ENCODE peak calls at places on chromosomes 4 and X, in nine cellular contexts. O, E, W, P, F, J, S, V and G are unnamed samples.

GRCh38 chr4:100828986-100829685 is 311.3 kb upstream of the EMCN start:
- DNase-seq in O (no peak), E (no peak), W (peak; percentile 46), P (peak; percentile 53), F (peak; percentile 68), J (peak; percentile 36), S (no peak), V (peak; percentile 51), G (peak; percentile 13)

GRCh38 chr4:53477038-53477565 is 99.7 kb downstream of the FIP1L1 start:
- DNase-seq in O (no peak), E (no peak), W (no peak), P (no peak), F (peak; percentile 85), J (peak; percentile 36), S (no peak), V (peak; percentile 62), G (no peak)

GRCh38 chr4:93370256-93370655 is 458.3 kb upstream of the ATOH1 start:
- DNase-seq in O (no peak), E (no peak), W (no peak), P (no peak), F (no peak), J (no peak), S (no peak), V (no peak), G (no peak)

GRCh38 chrX:109360301-109360700 is 121.6 kb downstream of the GUCY2F start:
- DNase-seq in O (no peak), E (no peak), W (no peak), P (no peak), F (peak; percentile 64), J (no peak), S (no peak), V (no peak), G (peak; percentile 5)

GRCh38 chr4:83599183-83599582 is 63.3 kb downstream of the GPAT3 start:
- DNase-seq in O (no peak), E (no peak), W (peak; percentile 53), P (peak; percentile 59), F (peak; percentile 72), J (peak; percentile 3), S (no peak), V (peak; percentile 54), G (peak; percentile 49)

GRCh38 chr4:7759221-7759620 is 180.4 kb downstream of the AFAP1 start:
- DNase-seq in O (no peak), E (no peak), W (no peak), P (no peak), F (no peak), J (no peak), S (no peak), V (no peak), G (no peak)

GRCh38 chr4:56671860-56672259 is 9.2 kb downstream of the HOPX start:
- DNase-seq in O (no peak), E (no peak), W (peak; percentile 47), P (peak; percentile 76), F (peak; percentile 81), J (no peak), S (no peak), V (no peak), G (no peak)

GRCh38 chrX:40281341-40282005 is 183.7 kb upstream of the BCOR start:
- DNase-seq in O (no peak), E (no peak), W (no peak), P (no peak), F (no peak), J (no peak), S (no peak), V (no peak), G (no peak)

GRCh38 chr4:180717451-180717850 is 1525.8 kb upstream of the TENM3 start:
- DNase-seq in O (no peak), E (no peak), W (no peak), P (no peak), F (no peak), J (no peak), S (no peak), V (no peak), G (no peak)

DNA sequence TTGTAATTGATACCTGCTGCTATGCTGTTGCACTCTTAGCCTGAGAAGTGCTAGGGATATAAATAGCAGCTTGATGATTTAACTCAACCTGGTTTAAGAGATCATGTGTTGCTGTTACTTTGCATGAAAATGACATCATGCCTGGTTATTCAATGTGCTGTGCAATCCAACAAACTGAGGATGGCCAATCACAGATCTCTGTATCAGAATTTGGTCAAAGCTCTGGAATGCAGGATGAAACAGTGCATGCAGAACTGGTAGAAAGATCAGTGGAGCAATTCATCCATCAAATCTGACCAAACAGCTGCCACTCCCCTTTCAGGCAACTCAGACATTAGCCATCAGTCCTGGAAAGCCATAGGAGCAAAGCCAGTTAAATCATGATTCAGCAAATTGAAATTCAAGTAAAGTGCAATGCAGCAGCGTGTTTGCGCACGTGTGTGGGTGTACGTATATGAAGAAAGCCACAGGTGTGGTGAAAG is 160.3 kb upstream of the RASGEF1B start:
- DNase-seq in O (no peak), E (no peak), W (peak; percentile 68), P (peak; percentile 93), F (peak; percentile 100), J (peak; percentile 79), S (no peak), V (peak; percentile 81), G (peak; percentile 67)
- H3K4me3 ChIP-seq in O (no peak overlapping the region), E (no peak overlapping the region), W (no peak overlapping the region), P (no peak overlapping the region), F (no peak overlapping the region), J (no peak overlapping the region), S (no peak overlapping the region), V (no peak overlapping the region), G (no peak overlapping the region)

GRCh38 chrX:1853447-1853846 is 238.6 kb downstream of the ASMT start:
- DNase-seq in O (no peak), E (no peak), W (no peak), P (no peak), F (no peak), J (no peak), S (no peak), V (no peak), G (no peak)
- TF ChIP-seq CTCF in O (no peak), E (no peak), W (no peak), P (no peak), F (no peak), J (no peak), S (no peak), V (no peak), G (no peak)

GRCh38 chrX:101685923-101686322 is 26.3 kb upstream of the ARMCX2 start:
- DNase-seq in O (no peak), E (no peak), W (no peak), P (no peak), F (no peak), J (peak; percentile 1), S (no peak), V (no peak), G (peak; percentile 3)

GRCh38 chrX:101686574-101686973 is 26.9 kb upstream of the ARMCX2 start:
- DNase-seq in O (no peak), E (no peak), W (no peak), P (no peak), F (no peak), J (no peak), S (no peak), V (no peak), G (no peak)

GRCh38 chrX:101677028-101677427 is 17.4 kb upstream of the ARMCX2 start:
- DNase-seq in O (no peak), E (no peak), W (no peak), P (no peak), F (no peak), J (no peak), S (no peak), V (no peak), G (no peak)

DNA sequence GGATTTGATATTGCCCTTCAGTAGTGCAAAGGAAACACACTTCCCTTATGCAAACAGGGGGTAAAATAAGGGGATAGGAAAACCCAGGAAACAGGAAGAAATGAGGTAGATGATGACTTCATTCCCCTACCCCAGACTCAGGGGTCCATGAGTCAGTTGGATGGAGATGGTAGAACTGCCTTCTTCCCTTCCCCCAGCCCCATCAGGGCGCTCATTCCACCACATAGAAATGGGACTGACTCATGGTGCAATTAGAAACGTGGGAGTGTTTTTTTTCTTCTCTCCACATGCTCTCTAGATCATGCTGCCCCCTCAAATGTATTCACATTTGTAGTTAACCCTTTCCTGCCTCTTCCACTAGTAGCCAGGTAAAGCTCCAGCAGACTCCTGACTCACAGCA is 23.1 kb upstream of the ARMCX2 start:
- DNase-seq in O (no peak), E (no peak), W (peak; percentile 0), P (peak; percentile 47), F (no peak), J (peak; percentile 17), S (no peak), V (no peak), G (peak; percentile 61)
- H3K4me3 ChIP-seq in O (no peak overlapping the region), E (no peak overlapping the region), W (no peak overlapping the region), P (no peak overlapping the region), F (no peak overlapping the region), J (no peak overlapping the region), S (no peak overlapping the region), V (no peak overlapping the region), G (no peak overlapping the region)

GRCh38 chr4:76435689-76436176 is 704 bp downstream of the SHROOM3 start:
- DNase-seq in O (no peak), E (no peak), W (no peak), P (no peak), F (no peak), J (no peak), S (no peak), V (peak; percentile 42), G (peak; percentile 49)

GRCh38 chr4:76434901-76435688 is at the start of gene SHROOM3:
- DNase-seq in O (no peak), E (no peak), W (no peak), P (no peak), F (peak; percentile 64), J (no peak), S (no peak), V (peak; percentile 42), G (peak; percentile 51)

GRCh38 chr4:76426272-76426671 is 5.3 kb upstream of the CCDC158 start:
- DNase-seq in O (no peak), E (no peak), W (no peak), P (no peak), F (no peak), J (no peak), S (no peak), V (peak; percentile 27), G (no peak)

GRCh38 chr4:76429636-76430035 is 5.4 kb upstream of the SHROOM3 start:
- DNase-seq in O (no peak), E (no peak), W (no peak), P (no peak), F (no peak), J (no peak), S (no peak), V (no peak), G (no peak)

DNA sequence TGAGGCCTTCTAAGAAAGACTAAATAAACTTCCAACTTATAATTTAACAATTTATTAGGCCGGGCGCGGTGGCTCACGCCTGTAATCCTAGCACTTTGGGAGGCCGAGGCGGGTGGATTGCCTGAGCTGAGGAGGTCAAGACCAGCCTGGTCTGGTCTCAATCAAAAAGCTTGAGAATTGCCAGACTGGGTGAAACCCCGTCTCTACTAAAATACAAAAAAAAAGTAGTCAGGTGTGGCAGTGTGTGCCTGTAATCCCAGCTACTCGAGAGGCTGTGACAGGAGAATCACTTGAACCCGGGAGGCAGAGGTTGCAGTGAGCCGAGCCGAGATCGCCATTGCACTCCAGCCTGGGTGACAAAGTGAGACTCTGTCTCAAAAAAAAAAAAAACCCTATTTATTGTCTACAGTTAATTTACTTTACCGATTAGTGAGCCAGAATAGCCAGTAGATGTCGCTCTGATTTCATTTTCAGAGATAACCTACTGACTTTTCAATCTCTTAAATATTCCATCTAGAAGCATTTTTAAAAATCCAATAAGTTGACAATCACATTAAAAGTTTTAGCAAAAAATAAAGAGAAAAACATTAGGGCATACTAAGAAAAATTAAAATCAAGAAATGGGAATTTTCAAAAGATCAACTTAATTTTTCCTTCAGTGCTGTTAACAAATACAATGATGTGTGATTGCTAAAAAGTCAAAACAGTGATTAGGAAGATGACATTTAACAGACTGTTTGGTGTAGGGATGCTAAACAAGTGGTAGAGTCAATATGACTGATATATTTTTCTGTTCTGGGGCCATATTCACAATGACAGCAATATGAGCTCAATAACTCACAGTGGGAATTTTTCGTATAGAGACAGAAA is 4.3 kb upstream of the SHROOM3 start:
- DNase-seq in O (no peak), E (no peak), W (peak; percentile 75), P (peak; percentile 66), F (peak; percentile 60), J (peak; percentile 61), S (no peak), V (peak; percentile 80), G (peak; percentile 67)
- TF ChIP-seq CTCF in O (no peak), E (peak; percentile 29), W (peak; percentile 66), P (peak; percentile 70), F (peak; percentile 61), J (peak; percentile 75), S (peak; percentile 63), V (peak; percentile 67), G (peak; percentile 63)